ENCODE peak calls at places on chromosomes 4 and X, in four cellular contexts. M is nephron progenitor cell; B is activated naive CD8-positive, alpha-beta T cell treated with anti-CD3 and anti-CD28 coated beads, Interleukin-2, amount 50 U/mL, for 24 hours; A is KBM-7. Y is an unnamed sample.

GRCh38 chr4:8239226-8239625 is 30.3 kb upstream of the HTRA3 start:
- DNase-seq in M (no peak), B (no peak), A (no peak), Y (no peak)

GRCh38 chr4:26342328-26343040 is 21.7 kb downstream of the RBPJ start:
- DNase-seq in M (no peak), B (no peak), A (no peak), Y (no peak)

GRCh38 chr4:136581119-136581518 is 951.2 kb downstream of the PCDH18 start:
- DNase-seq in M (no peak), B (no peak), A (no peak), Y (no peak)

GRCh38 chr4:45502471-45502870 is 621.4 kb downstream of the GABRG1 start:
- DNase-seq in M (no peak), B (no peak), A (no peak), Y (no peak)

GRCh38 chrX:108216405-108216804 is 124.8 kb downstream of the ATG4A start:
- DNase-seq in M (no peak), B (no peak), A (no peak), Y (no peak)

GRCh38 chr4:1321946-1322650 is 24.9 kb upstream of the UVSSA start:
- DNase-seq in M (no peak), B (no peak), A (no peak), Y (no peak)

GRCh38 chrX:109695637-109696036 is 37.4 kb downstream of the ACSL4 start:
- DNase-seq in M (no peak), B (no peak), A (no peak), Y (no peak)

GRCh38 chr4:2486981-2487380 is 18.1 kb downstream of the RNF4 start:
- DNase-seq in M (no peak), B (no peak), A (no peak), Y (no peak)

GRCh38 chrX:155662297-155662696 is 49.5 kb upstream of the TMLHE start:
- DNase-seq in M (no peak), B (no peak), A (peak), Y (no peak)

GRCh38 chr4:167831853-167832252 is 260.5 kb upstream of the ANXA10 start:
- DNase-seq in M (no peak), B (no peak), A (no peak), Y (no peak)

GRCh38 chr4:161256716-161257115 is 907.1 kb downstream of the FSTL5 start:
- DNase-seq in M (no peak), B (no peak), A (peak), Y (no peak)

GRCh38 chrX:12950851-12951589 is 23.9 kb upstream of the TMSB4X start:
- DNase-seq in M (peak), B (peak), A (peak), Y (peak)

GRCh38 chr4:10866691-10867090 is 182.1 kb upstream of the CLNK start:
- DNase-seq in M (no peak), B (no peak), A (no peak), Y (no peak)